ENCODE peak calls at places on chromosomes 12 and 14, in four cellular contexts. One of them, this sample, is unnamed.

GRCh38 chr12:120069278-120069677 is 47.3 kb downstream of the RAB35 start:
- DNase-seq in A549: no peak
- DNase-seq in COLO829: no peak
- DNase-seq in NCI-H748 treated with DMSO at 0.1 percent for 48 hours: no peak
- DNase-seq in this sample: no peak

GRCh38 chr12:80205960-80206359 is 106.6 kb downstream of the OTOGL start:
- DNase-seq in A549: no peak
- DNase-seq in COLO829: no peak
- DNase-seq in NCI-H748 treated with DMSO at 0.1 percent for 48 hours: no peak
- DNase-seq in this sample: no peak

GRCh38 chr14:22334627-22335026 is 254.4 kb downstream of the DAD1 start:
- DNase-seq in NCI-H748 treated with DMSO at 0.1 percent for 48 hours: no peak
- DNase-seq in A549: peak
- DNase-seq in COLO829: no peak
- DNase-seq in this sample: peak

GRCh38 chr12:49671051-49671765 is 36.0 kb downstream of the FMNL3 start:
- DNase-seq in NCI-H748 treated with DMSO at 0.1 percent for 48 hours: no peak
- DNase-seq in COLO829: no peak
- DNase-seq in A549: no peak
- DNase-seq in this sample: no peak

GRCh38 chr14:29584992-29585391 is 342.7 kb downstream of the PRKD1 start:
- DNase-seq in NCI-H748 treated with DMSO at 0.1 percent for 48 hours: peak
- DNase-seq in COLO829: no peak
- DNase-seq in A549: peak
- DNase-seq in this sample: peak

GRCh38 chr12:64610092-64610659 is at the start of gene RASSF3:
- DNase-seq in NCI-H748 treated with DMSO at 0.1 percent for 48 hours: peak
- DNase-seq in A549: peak
- DNase-seq in COLO829: no peak
- DNase-seq in this sample: peak

GRCh38 chr14:94011795-94012194 is 14.3 kb upstream of the OTUB2 start:
- DNase-seq in A549: no peak
- DNase-seq in NCI-H748 treated with DMSO at 0.1 percent for 48 hours: no peak
- DNase-seq in COLO829: no peak
- DNase-seq in this sample: no peak

GRCh38 chr12:57756406-57757341 is 1.8 kb downstream of the MARCHF9 start:
- DNase-seq in NCI-H748 treated with DMSO at 0.1 percent for 48 hours: peak
- DNase-seq in A549: peak
- DNase-seq in COLO829: peak
- DNase-seq in this sample: no peak

GRCh38 chr12:16076970-16077527 is 165.9 kb downstream of the DERA start:
- DNase-seq in NCI-H748 treated with DMSO at 0.1 percent for 48 hours: no peak
- DNase-seq in A549: no peak
- DNase-seq in COLO829: no peak
- DNase-seq in this sample: no peak

GRCh38 chr14:61329478-61330051 is 8.2 kb downstream of the PRKCH start:
- DNase-seq in COLO829: no peak
- DNase-seq in A549: no peak
- DNase-seq in NCI-H748 treated with DMSO at 0.1 percent for 48 hours: no peak
- DNase-seq in this sample: no peak

GRCh38 chr14:89144642-89145041 is 272.4 kb downstream of the FOXN3 start:
- DNase-seq in COLO829: no peak
- DNase-seq in A549: no peak
- DNase-seq in NCI-H748 treated with DMSO at 0.1 percent for 48 hours: no peak
- DNase-seq in this sample: no peak

GRCh38 chr14:78758333-78758732 is 588.2 kb downstream of the NRXN3 start:
- DNase-seq in NCI-H748 treated with DMSO at 0.1 percent for 48 hours: peak
- DNase-seq in A549: peak
- DNase-seq in COLO829: peak
- DNase-seq in this sample: peak

GRCh38 chr12:5258498-5258897 is 173.4 kb upstream of the NTF3 start:
- DNase-seq in NCI-H748 treated with DMSO at 0.1 percent for 48 hours: no peak
- DNase-seq in A549: no peak
- DNase-seq in COLO829: no peak
- DNase-seq in this sample: no peak

GRCh38 chr12:33486058-33486457 is 46.4 kb upstream of the SYT10 start:
- DNase-seq in A549: no peak
- DNase-seq in COLO829: no peak
- DNase-seq in NCI-H748 treated with DMSO at 0.1 percent for 48 hours: peak
- DNase-seq in this sample: peak

GRCh38 chr12:41288188-41288811 is 100.2 kb downstream of the PDZRN4 start:
- DNase-seq in A549: no peak
- DNase-seq in COLO829: no peak
- DNase-seq in NCI-H748 treated with DMSO at 0.1 percent for 48 hours: peak
- DNase-seq in this sample: no peak

GRCh38 chr14:25150934-25151790 is 101.2 kb upstream of the STXBP6 start:
- DNase-seq in NCI-H748 treated with DMSO at 0.1 percent for 48 hours: peak
- DNase-seq in A549: peak
- DNase-seq in COLO829: peak
- DNase-seq in this sample: peak

GRCh38 chr12:108306014-108306501 is 33.1 kb downstream of the CMKLR1 start:
- DNase-seq in NCI-H748 treated with DMSO at 0.1 percent for 48 hours: no peak
- DNase-seq in A549: no peak
- DNase-seq in COLO829: peak
- DNase-seq in this sample: peak

GRCh38 chr14:45664668-45665356 is 411.8 kb upstream of the MIS18BP1 start:
- DNase-seq in A549: peak
- DNase-seq in NCI-H748 treated with DMSO at 0.1 percent for 48 hours: no peak
- DNase-seq in COLO829: no peak
- DNase-seq in this sample: peak

GRCh38 chr12:102479984-102480383 is 379 bp downstream of the IGF1 start:
- DNase-seq in A549: no peak
- DNase-seq in NCI-H748 treated with DMSO at 0.1 percent for 48 hours: no peak
- DNase-seq in COLO829: no peak
- DNase-seq in this sample: no peak

GRCh38 chr14:104563742-104564615 is 15.6 kb upstream of the C14orf180 start:
- DNase-seq in NCI-H748 treated with DMSO at 0.1 percent for 48 hours: peak
- DNase-seq in COLO829: peak
- DNase-seq in A549: peak
- DNase-seq in this sample: peak

GRCh38 chr14:68974759-68975347 is 4.2 kb downstream of the ACTN1 start:
- DNase-seq in NCI-H748 treated with DMSO at 0.1 percent for 48 hours: no peak
- DNase-seq in COLO829: no peak
- DNase-seq in A549: no peak
- DNase-seq in this sample: peak

GRCh38 chr14:75214558-75214957 is 38.1 kb upstream of the TMED10 start:
- DNase-seq in NCI-H748 treated with DMSO at 0.1 percent for 48 hours: no peak
- DNase-seq in A549: no peak
- DNase-seq in COLO829: no peak
- DNase-seq in this sample: no peak

GRCh38 chr14:104428860-104429259 is 150.7 kb upstream of the C14orf180 start:
- DNase-seq in NCI-H748 treated with DMSO at 0.1 percent for 48 hours: no peak
- DNase-seq in COLO829: no peak
- DNase-seq in A549: no peak
- DNase-seq in this sample: no peak

This sample was measured in PC-3.